ENCODE peak calls at places on chromosomes 2 and 18, in six cellular contexts. V is CD8-positive, alpha-beta T cell; I is left lung; Q is psoas muscle; J is adipocyte; D is left ventricle myocardium inferior. H is an unnamed sample. For H3K36me3 and H3K4me1, the result is how much of the 10 kb centered on the place peaks cover.

GRCh38 chr2:136255648-136256461 is 137.9 kb upstream of the CXCR4 start:
- DNase-seq in V (no peak), I (no peak), Q (no peak), J (no peak), D (no peak), H (no peak)

GRCh38 chr2:121062493-121062892 is 222.5 kb downstream of the TFCP2L1 start:
- DNase-seq in V (no peak), I (no peak), Q (no peak), J (no peak), D (no peak), H (no peak)

GRCh38 chr2:212904646-212905045 is 246.8 kb downstream of the IKZF2 start:
- DNase-seq in V (no peak), I (no peak), Q (no peak), J (no peak), D (no peak), H (no peak)

GRCh38 chr2:43298496-43298895 is 72.1 kb upstream of the ZFP36L2 start:
- DNase-seq in V (no peak), I (no peak), Q (no peak), J (no peak), D (no peak), H (no peak)

GRCh38 chr2:65397122-65397521 is 35.3 kb downstream of the SPRED2 start:
- DNase-seq in V (no peak), I (no peak), Q (no peak), J (peak), D (no peak), H (no peak)

GRCh38 chr18:30971338-30971956 is 71.1 kb downstream of the DSC3 start:
- DNase-seq in V (no peak), I (no peak), Q (no peak), J (peak), D (no peak), H (no peak)

GRCh38 chr2:206113148-206113547 is 27.2 kb upstream of the INO80D start:
- DNase-seq in V (no peak), I (no peak), Q (no peak), J (no peak), D (no peak), H (no peak)

GRCh38 chr2:101038455-101039255 is 36.6 kb downstream of the RPL31 start:
- DNase-seq in V (no peak), I (no peak), Q (no peak), J (peak), D (no peak), H (no peak)

GRCh38 chr2:163604941-163605555 is 130.8 kb downstream of the FIGN start:
- DNase-seq in V (no peak), I (no peak), Q (no peak), J (peak), D (no peak), H (no peak)

GRCh38 chr2:204046145-204046544 is 109.6 kb downstream of the ICOS start:
- DNase-seq in V (no peak), I (no peak), Q (no peak), J (no peak), D (no peak), H (no peak)

GRCh38 chr2:60364441-60364840 is 189.0 kb downstream of the BCL11A start:
- DNase-seq in V (no peak), I (no peak), Q (no peak), J (no peak), D (no peak), H (no peak)

GRCh38 chr2:171266102-171266501 is 105.4 kb upstream of the TLK1 start:
- DNase-seq in V (no peak), I (no peak), Q (no peak), J (no peak), D (no peak), H (no peak)

GRCh38 chr2:15041429-15041837 is 408.9 kb downstream of the LRATD1 start:
- DNase-seq in V (no peak), I (no peak), Q (no peak), J (peak), D (peak), H (no peak)

GRCh38 chr2:215618145-215618544 is 182.3 kb upstream of the FN1 start:
- DNase-seq in V (no peak), I (no peak), Q (no peak), J (no peak), D (no peak), H (no peak)

GRCh38 chr2:88582030-88582429 is 45.2 kb downstream of the EIF2AK3 start:
- DNase-seq in V (no peak), I (no peak), Q (no peak), J (no peak), D (no peak), H (no peak)

GRCh38 chr2:88575630-88576029 is 51.6 kb downstream of the EIF2AK3 start:
- DNase-seq in V (no peak), I (no peak), Q (no peak), J (no peak), D (no peak), H (no peak)

GRCh38 chr2:88574445-88574844 is 52.8 kb downstream of the EIF2AK3 start:
- DNase-seq in V (no peak), I (no peak), Q (no peak), J (no peak), D (no peak), H (no peak)

GRCh38 chr2:88575051-88575450 is 52.2 kb downstream of the EIF2AK3 start:
- DNase-seq in V (no peak), I (no peak), Q (no peak), J (no peak), D (no peak), H (no peak)

GRCh38 chr2:88580088-88580487 is 47.2 kb downstream of the EIF2AK3 start:
- DNase-seq in V (no peak), I (no peak), Q (no peak), J (no peak), D (no peak), H (no peak)
- H3K36me3 ChIP-seq in V (under half), I (half or more), Q (half or more), J (half or more), D (half or more), H (under half)

GRCh38 chr2:161161074-161161577 is 898 bp downstream of the TANK start:
- DNase-seq in V (no peak), I (no peak), Q (no peak), J (peak), D (no peak), H (no peak)
- H3K4me1 ChIP-seq in V (under half), I (half or more), Q (under half), J (half or more), D (half or more), H (under half)

DNA sequence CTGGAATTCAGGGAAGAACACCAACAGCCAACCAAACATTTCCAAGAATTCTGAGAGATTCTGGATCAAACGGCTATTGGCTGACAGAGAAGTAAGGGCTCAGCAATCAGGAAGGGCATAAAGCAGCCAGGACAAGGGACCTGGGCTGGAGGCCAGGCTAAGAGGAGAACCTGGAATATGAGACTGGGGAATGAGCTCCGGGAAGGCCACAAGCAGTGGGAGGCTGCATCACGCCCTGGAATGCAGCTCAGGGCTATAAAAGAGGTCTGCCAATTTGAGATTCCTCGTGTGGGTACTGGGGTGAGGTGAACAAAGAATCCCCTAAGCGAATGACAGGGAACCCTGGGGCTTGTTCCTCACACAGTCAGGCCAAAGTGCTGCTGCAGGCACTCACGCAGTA is 60.4 kb downstream of the ANO7 start:
- DNase-seq in V (no peak), I (no peak), Q (peak), J (no peak), D (no peak), H (no peak)
- H3K36me3 ChIP-seq in V (half or more), I (half or more), Q (half or more), J (half or more), D (half or more), H (under half)

GRCh38 chr2:233849607-233850271 is 4.6 kb downstream of the HJURP start:
- DNase-seq in V (no peak), I (no peak), Q (no peak), J (no peak), D (no peak), H (no peak)
- H3K4me1 ChIP-seq in V (under half), I (under half), Q (under half), J (under half), D (under half), H (under half)

DNA sequence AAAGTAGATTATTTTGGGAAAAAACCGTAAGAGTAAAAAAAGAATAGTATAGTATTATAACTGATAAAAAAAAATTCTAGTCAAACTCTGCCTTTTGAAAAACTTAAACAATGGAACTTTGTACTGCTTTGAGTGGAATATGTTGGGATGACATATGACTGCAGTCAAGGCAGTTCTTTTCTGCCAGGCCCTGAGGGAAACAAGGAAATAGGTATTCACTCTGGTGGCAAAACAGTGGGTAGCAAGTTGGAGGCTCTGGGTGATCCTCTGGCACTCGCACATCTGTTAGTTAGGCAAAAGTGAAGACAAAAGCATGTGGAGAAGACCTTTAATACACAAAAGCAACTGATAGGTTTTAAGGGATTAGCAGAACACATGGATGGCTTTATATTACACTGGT is 102.2 kb downstream of the ARHGEF33 start:
- DNase-seq in V (no peak), I (no peak), Q (no peak), J (no peak), D (no peak), H (no peak)
- H3K36me3 ChIP-seq in V (under half), I (half or more), Q (half or more), J (half or more), D (half or more), H (under half)

GRCh38 chr2:28407131-28407975 is 14.7 kb downstream of the FOSL2 start:
- DNase-seq in V (no peak), I (peak), Q (no peak), J (no peak), D (no peak), H (no peak)
- H3K4me1 ChIP-seq in V (half or more), I (half or more), Q (under half), J (under half), D (half or more), H (under half)

DNA sequence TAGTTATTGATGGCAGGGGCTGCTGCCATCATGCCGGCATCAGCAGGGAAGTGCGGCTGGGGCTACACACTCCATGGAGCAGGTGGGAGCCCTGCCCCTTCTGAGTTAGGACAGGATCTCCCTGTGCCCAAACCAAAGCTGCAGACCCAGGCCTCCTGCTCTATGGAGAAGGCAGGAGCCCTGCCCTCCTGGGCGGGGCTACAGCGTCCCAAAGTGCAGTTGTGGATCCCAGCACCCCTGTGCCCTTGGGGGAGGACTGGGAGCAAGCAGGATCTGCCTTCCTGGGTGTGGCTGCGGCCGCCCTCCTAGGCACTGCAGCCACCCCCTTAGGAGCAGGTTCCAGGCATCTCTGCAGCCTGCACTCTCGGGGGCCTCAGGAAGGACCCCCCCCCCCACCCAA is 1392.4 kb upstream of the SLC39A10 start:
- DNase-seq in V (no peak), I (no peak), Q (no peak), J (no peak), D (no peak), H (no peak)
- H3K36me3 ChIP-seq in V (under half), I (under half), Q (under half), J (under half), D (under half), H (under half)

DNA sequence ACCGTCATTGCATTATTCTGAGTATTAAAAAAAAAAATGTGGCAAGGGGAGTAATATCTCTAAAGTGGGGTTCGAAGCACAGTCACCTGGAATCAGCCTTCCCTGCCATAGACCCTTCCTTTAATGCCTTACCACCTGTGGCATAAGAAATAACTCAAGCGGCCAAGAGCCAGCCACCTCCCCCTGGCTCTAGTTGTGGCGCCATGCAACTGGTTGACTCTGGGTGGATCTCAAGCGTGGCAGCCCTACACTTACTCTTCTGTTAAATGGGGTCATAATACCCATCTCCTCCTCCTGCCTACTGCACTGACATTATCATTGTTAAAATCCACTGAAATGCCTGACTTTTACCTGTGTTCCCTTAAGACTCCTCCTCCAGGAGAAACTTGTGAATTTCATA is 175.8 kb downstream of the SMAD7 start:
- DNase-seq in V (no peak), I (no peak), Q (no peak), J (no peak), D (no peak), H (no peak)
- H3K4me1 ChIP-seq in V (under half), I (under half), Q (under half), J (under half), D (half or more), H (under half)

GRCh38 chr18:12449040-12449814 is 41.5 kb downstream of the PRELID3A start:
- DNase-seq in V (no peak), I (no peak), Q (no peak), J (no peak), D (no peak), H (no peak)

GRCh38 chr18:12455511-12455910 is 47.8 kb downstream of the PRELID3A start:
- DNase-seq in V (no peak), I (no peak), Q (no peak), J (no peak), D (no peak), H (no peak)

GRCh38 chr18:12458761-12459160 is 51.0 kb downstream of the PRELID3A start:
- DNase-seq in V (no peak), I (no peak), Q (no peak), J (no peak), D (no peak), H (no peak)

DNA sequence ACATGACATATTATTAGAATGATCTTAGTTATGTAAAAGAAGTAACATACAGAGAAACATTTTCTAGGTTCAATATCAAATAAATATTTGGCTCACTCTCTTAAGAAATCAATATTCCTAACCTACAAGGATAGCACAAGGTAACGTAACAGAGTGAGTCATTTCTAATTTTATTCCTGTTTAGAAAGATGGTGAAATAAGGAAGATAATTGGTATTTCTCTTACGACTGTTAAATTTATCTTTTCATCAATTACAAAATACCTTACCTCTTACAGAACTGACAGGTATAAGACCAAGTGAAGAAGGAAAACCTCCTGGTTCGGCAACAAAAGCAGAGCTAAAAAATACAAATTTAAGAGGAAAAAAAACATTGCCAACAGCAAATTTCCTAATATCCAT is 45.1 kb downstream of the PRELID3A start:
- DNase-seq in V (no peak), I (no peak), Q (no peak), J (no peak), D (no peak), H (no peak)
- H3K36me3 ChIP-seq in V (under half), I (under half), Q (half or more), J (under half), D (half or more), H (under half)